ENCODE peak calls at places on chromosomes 6 and 20, in five cellular contexts. C is CD8-positive, alpha-beta T cell; K is NK-92 treated with Interleukin-12 subunit alpha and Interleukin-12 subunit beta, amount 100 ng/mL, for 24 hours; U is AG04449; W is activated T-cell treated with anti-CD3 and anti-CD28 coated beads for 1 hour. O is an unnamed sample.

GRCh38 chr6:48671506-48671905 is 560.5 kb upstream of the PTCHD4 start:
- DNase-seq in C (no peak), K (no peak), U (no peak), W (no peak), O (no peak)

GRCh38 chr20:18403269-18403668 is 63.6 kb downstream of the DZANK1 start:
- DNase-seq in C (no peak), K (no peak), U (no peak), W (no peak), O (no peak)

GRCh38 chr6:30781697-30782424 is 37.5 kb upstream of the IER3 start:
- DNase-seq in C (no peak), K (no peak), U (peak; percentile 97), W (no peak), O (peak; percentile 98)

GRCh38 chr20:25669826-25670422 is 26.7 kb downstream of the ZNF337 start:
- DNase-seq in C (no peak), K (no peak), U (peak; percentile 58), W (no peak), O (peak; percentile 66)

GRCh38 chr20:23314714-23315498 is 35.7 kb upstream of the NXT1 start:
- DNase-seq in C (no peak), K (no peak), U (no peak), W (no peak), O (no peak)

GRCh38 chr6:27650620-27651370 is 177.9 kb upstream of the ZNF184 start:
- DNase-seq in C (no peak), K (no peak), U (no peak), W (no peak), O (no peak)

GRCh38 chr20:4151991-4152695 is 136.8 kb upstream of the RNF24 start:
- DNase-seq in C (no peak), K (no peak), U (no peak), W (no peak), O (peak; percentile 42)

GRCh38 chr6:151005896-151006632 is 140.6 kb downstream of the MTHFD1L start:
- DNase-seq in C (no peak), K (no peak), U (no peak), W (no peak), O (no peak)

GRCh38 chr6:19210849-19211590 is 626.1 kb upstream of the ID4 start:
- DNase-seq in C (no peak), K (no peak), U (no peak), W (no peak), O (no peak)

GRCh38 chr20:37392441-37393195 is 46.7 kb downstream of the SRC start:
- DNase-seq in C (no peak), K (no peak), U (no peak), W (no peak), O (no peak)

GRCh38 chr20:14918281-14918680 is 580.9 kb upstream of the FLRT3 start:
- DNase-seq in C (no peak), K (no peak), U (no peak), W (no peak), O (no peak)

GRCh38 chr6:105952762-105953700 is 133.1 kb upstream of the PRDM1 start:
- DNase-seq in C (no peak), K (no peak), U (no peak), W (no peak), O (no peak)

GRCh38 chr6:105780146-105780860 is 305.8 kb upstream of the PRDM1 start:
- DNase-seq in C (no peak), K (no peak), U (no peak), W (no peak), O (no peak)